ENCODE peak calls at places on chromosomes 3 and 15, in eight cellular contexts. A is aorta; B is SK-N-SH; F is effector CD4-positive, alpha-beta T cell; J is NCI-H2029 treated with DMSO at 0.1 percent for 48 hours; V is natural killer cell treated with Interleukin-12 subunit alpha and Interleukin-12 subunit beta and Interleukin-15 and Interleukin-18, amount 100 ng/mL, for 72 hours; D is T-cell; R is type B pancreatic cell. W is an unnamed sample.

GRCh38 chr3:124607163-124607562 is 123.1 kb upstream of the UMPS start:
- DNase-seq in V (no peak), R (no peak), F (no peak), B (no peak), A (no peak), D (no peak), J (no peak), W (no peak)

GRCh38 chr15:38652998-38653397 is 88.4 kb upstream of the RASGRP1 start:
- DNase-seq in B (no peak), V (peak), J (no peak), A (no peak), D (peak), F (peak), R (no peak), W (no peak)

GRCh38 chr3:195075199-195075940 is 195.6 kb downstream of the XXYLT1 start:
- DNase-seq in R (no peak), A (peak), J (no peak), D (no peak), V (no peak), B (no peak), F (no peak), W (no peak)

GRCh38 chr3:107117922-107118576 is 259.2 kb upstream of the CCDC54 start:
- DNase-seq in D (no peak), A (no peak), B (peak), J (no peak), F (no peak), R (no peak), V (no peak), W (no peak)

GRCh38 chr3:164179110-164179774 is 899.1 kb downstream of the SI start:
- DNase-seq in B (no peak), F (no peak), V (no peak), R (no peak), J (no peak), D (no peak), A (no peak), W (no peak)

GRCh38 chr15:65307978-65308377 is 3.5 kb downstream of the RNU5B-1 start:
- DNase-seq in A (no peak), R (no peak), D (no peak), F (no peak), J (no peak), V (no peak), B (no peak), W (no peak)

GRCh38 chr15:51613988-51614387 is 8.6 kb downstream of the DMXL2 start:
- DNase-seq in J (no peak), D (no peak), V (no peak), A (no peak), B (no peak), R (no peak), F (no peak), W (no peak)

GRCh38 chr15:49686626-49687025 is 65.8 kb downstream of the DTWD1 start:
- DNase-seq in D (no peak), F (no peak), A (no peak), V (no peak), B (no peak), R (no peak), J (no peak), W (no peak)

GRCh38 chr3:13200465-13200864 is 127.2 kb upstream of the IQSEC1 start:
- DNase-seq in D (no peak), B (no peak), A (no peak), J (no peak), R (no peak), F (no peak), V (no peak), W (no peak)

GRCh38 chr15:50390549-50391264 is 33.5 kb upstream of the USP8 start:
- DNase-seq in V (no peak), D (no peak), A (no peak), B (no peak), F (no peak), R (no peak), J (no peak), W (no peak)

GRCh38 chr3:48548731-48549705 is 7.6 kb downstream of the PFKFB4 start:
- DNase-seq in D (peak), F (peak), V (peak), R (peak), J (peak), B (peak), A (peak), W (no peak)

GRCh38 chr3:99373088-99373875 is 265.1 kb upstream of the COL8A1 start:
- DNase-seq in B (no peak), A (no peak), F (no peak), J (no peak), V (no peak), R (no peak), D (no peak), W (no peak)

GRCh38 chr3:177249203-177249602 is 51.9 kb upstream of the TBL1XR1 start:
- DNase-seq in B (no peak), R (no peak), A (no peak), J (no peak), V (no peak), D (no peak), F (no peak), W (no peak)

W was measured in esophagus squamous epithelium.